ENCODE peak calls at places on chromosome 10, in nine cellular contexts. M, J, D, B, S, X, Q, T and N are unnamed samples.

GRCh38 chr10:113087082-113088029 is 137.3 kb downstream of the TCF7L2 start:
- DNase-seq in M (peak), J (peak), D (peak), B (no peak), S (peak), X (peak), Q (no peak), T (peak), N (peak)

GRCh38 chr10:33559105-33559504 is 224.6 kb upstream of the NRP1 start:
- DNase-seq in M (peak), J (peak), D (peak), B (no peak), S (peak), X (peak), Q (no peak), T (peak), N (peak)

GRCh38 chr10:58515296-58515956 is 2.8 kb downstream of the BICC1 start:
- DNase-seq in M (no peak), J (peak), D (no peak), B (no peak), S (no peak), X (no peak), Q (no peak), T (no peak), N (no peak)

GRCh38 chr10:124589491-124590006 is 127.9 kb downstream of the LHPP start:
- DNase-seq in M (no peak), J (no peak), D (peak), B (no peak), S (no peak), X (no peak), Q (no peak), T (peak), N (peak)

GRCh38 chr10:22505923-22506685 is 160.8 kb downstream of the SPAG6 start:
- DNase-seq in M (peak), J (no peak), D (peak), B (no peak), S (no peak), X (no peak), Q (no peak), T (no peak), N (no peak)

GRCh38 chr10:50605280-50606270 is 18.2 kb downstream of the SGMS1 start:
- DNase-seq in M (peak), J (peak), D (peak), B (no peak), S (peak), X (peak), Q (no peak), T (peak), N (peak)

GRCh38 chr10:104242545-104242944 is 10.4 kb upstream of the CFAP43 start:
- DNase-seq in M (no peak), J (no peak), D (no peak), B (no peak), S (no peak), X (no peak), Q (no peak), T (no peak), N (no peak)

GRCh38 chr10:29189272-29189671 is 99.6 kb upstream of the LYZL1 start:
- DNase-seq in M (peak), J (no peak), D (peak), B (no peak), S (no peak), X (no peak), Q (no peak), T (no peak), N (peak)

GRCh38 chr10:62885656-62886461 is 69.7 kb upstream of the EGR2 start:
- DNase-seq in M (peak), J (peak), D (peak), B (no peak), S (peak), X (peak), Q (no peak), T (peak), N (peak)

GRCh38 chr10:102670871-102671434 is 26.7 kb downstream of the TRIM8 start:
- DNase-seq in M (no peak), J (no peak), D (no peak), B (no peak), S (no peak), X (no peak), Q (no peak), T (no peak), N (no peak)

GRCh38 chr10:72049969-72050781 is 38.2 kb downstream of the SPOCK2 start:
- DNase-seq in M (no peak), J (no peak), D (no peak), B (no peak), S (no peak), X (no peak), Q (no peak), T (no peak), N (no peak)

DNA sequence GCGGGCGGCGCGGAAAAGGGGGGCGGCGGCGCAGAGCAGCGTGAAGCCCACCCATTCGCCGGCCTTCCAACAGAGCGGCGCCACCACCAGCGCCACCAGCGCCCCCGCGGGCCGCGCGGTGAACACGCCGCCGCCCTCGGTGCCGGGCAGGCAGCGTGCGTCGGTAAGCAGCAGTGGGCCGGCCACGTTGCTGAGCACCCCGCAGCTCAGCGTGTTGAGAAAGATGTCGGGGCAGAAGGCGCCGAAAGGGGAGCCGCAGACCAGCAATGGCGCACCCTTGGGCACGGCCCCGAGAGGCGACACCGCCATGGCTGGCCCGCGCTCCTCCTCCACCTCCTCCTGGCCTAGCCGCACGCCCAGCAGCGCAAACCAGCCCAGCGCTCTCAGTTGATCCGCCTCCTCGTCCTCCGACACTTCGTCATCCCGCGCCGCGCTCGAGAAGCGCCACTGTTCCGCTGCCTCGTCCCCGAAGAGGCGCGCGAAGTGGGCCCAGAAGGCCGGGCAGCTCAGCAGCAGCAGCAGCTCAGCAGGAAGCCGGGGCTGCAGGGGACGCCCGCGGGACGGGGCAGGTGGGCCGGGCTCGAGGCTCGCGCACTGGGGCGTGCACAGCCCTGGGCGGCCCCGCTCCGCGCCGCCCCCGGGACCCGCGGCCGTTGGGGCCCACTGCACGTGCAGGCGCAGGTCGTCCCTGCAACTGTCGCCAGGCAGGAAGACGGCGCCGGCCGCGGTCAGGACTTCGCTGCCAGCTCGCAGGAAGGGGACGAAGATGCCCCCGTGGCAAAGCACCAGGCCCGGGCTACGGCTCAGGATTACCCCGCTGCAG is 623 bp downstream of the TYSND1 start:
- DNase-seq in M (peak), J (peak), D (peak), B (no peak), S (peak), X (peak), Q (peak), T (peak), N (peak)
- TF ChIP-seq CTCF in M (no peak), J (peak), D (peak), B (peak), S (peak), X (no peak), Q (peak), T (no peak), N (peak)

DNA sequence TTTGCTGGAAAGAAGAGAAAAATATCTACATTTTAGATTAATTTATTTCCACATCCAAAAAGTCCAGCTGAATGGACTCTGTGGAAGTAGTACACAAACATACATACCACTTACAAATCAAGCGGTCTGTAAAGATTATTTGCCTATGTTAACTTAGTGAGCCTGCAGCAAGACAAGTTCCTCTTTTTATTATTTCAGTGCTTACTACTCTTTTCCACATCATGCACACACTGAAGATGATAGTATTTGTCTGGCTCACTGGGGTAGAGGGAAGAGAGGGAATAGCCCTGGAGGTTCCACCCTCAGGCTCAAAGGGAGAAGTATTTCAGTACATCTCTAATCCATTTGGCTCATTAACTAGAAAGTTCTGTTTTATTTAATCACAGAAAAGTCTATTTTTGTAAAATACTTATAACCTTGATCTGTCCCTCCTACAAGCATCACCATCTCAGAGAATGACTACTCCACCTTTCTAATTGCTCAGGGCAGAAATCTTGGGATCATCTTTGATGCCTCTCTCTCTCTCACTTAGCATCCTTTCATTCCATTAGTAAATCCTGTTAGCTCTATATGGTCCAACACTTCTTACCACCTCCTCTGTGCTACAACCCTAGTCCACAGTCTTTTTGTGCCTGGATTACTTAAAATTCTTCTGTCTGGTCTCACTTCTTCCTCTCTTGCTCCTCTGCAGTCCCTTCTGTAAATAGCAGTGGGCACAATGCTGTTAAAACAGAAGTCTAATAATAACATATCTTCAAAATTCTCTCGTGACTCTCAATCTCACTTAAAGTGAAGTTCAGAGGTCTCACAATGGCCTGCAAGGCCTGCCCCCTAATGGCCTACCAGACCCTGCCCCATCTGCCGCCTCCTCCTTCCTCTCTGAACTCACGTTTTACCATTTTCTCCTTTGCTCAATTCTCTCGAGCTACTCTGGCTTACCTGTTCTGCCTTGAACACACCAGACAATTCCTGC is 64.3 kb upstream of the CCDC6 start:
- DNase-seq in M (no peak), J (no peak), D (no peak), B (no peak), S (no peak), X (no peak), Q (no peak), T (no peak), N (no peak)
- TF ChIP-seq CTCF in M (no peak), J (no peak), D (no peak), B (no peak), S (no peak), X (no peak), Q (no peak), T (no peak), N (no peak)

GRCh38 chr10:46018453-46019169 is 11.8 kb downstream of the NCOA4 start:
- DNase-seq in M (no peak), J (no peak), D (peak), B (no peak), S (peak), X (peak), Q (no peak), T (no peak), N (peak)

GRCh38 chr10:46019170-46019528 is 11.3 kb downstream of the NCOA4 start:
- DNase-seq in M (no peak), J (no peak), D (no peak), B (no peak), S (no peak), X (no peak), Q (no peak), T (peak), N (no peak)

GRCh38 chr10:46020344-46020656 is 10.1 kb downstream of the NCOA4 start:
- DNase-seq in M (no peak), J (no peak), D (no peak), B (no peak), S (no peak), X (no peak), Q (no peak), T (no peak), N (no peak)

GRCh38 chr10:46020871-46021553 is 9.4 kb downstream of the NCOA4 start:
- DNase-seq in M (peak), J (no peak), D (peak), B (no peak), S (peak), X (peak), Q (no peak), T (peak), N (peak)

GRCh38 chr10:46019541-46020343 is 10.7 kb downstream of the NCOA4 start:
- DNase-seq in M (no peak), J (no peak), D (peak), B (no peak), S (no peak), X (peak), Q (no peak), T (no peak), N (no peak)
- TF ChIP-seq CTCF in M (no peak), J (no peak), D (no peak), B (no peak), S (no peak), X (no peak), Q (no peak), T (no peak), N (no peak)

DNA sequence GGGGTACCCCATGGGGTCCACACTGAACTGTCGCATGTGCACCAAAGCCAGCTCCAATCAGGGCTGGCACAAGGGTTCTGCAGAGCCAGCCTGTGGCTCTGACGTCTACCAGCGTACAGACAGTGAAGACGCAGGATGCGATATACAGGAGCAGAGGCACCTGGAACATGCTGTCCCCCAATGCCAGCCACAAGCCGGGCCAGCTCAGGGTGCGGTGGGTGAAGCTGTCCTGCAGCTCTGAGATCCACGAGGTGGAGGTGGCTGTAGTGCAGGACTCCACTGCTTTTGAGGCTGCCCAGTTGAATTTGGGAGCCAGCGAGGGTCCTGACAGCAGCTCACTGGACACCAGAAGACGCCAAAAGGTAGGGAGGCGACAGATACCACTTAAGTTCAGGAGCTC is 111.3 kb upstream of the PDSS1 start:
- DNase-seq in M (no peak), J (no peak), D (no peak), B (no peak), S (no peak), X (no peak), Q (no peak), T (no peak), N (no peak)
- TF ChIP-seq CTCF in M (no peak), J (no peak), D (no peak), B (no peak), S (no peak), X (no peak), Q (no peak), T (no peak), N (no peak)